ENCODE peak calls at places on chromosomes 13 and 19, in five cellular contexts. I is H1, R is neuronal stem cell, S is IMR-90, Y is H9. J is an unnamed sample.

GRCh38 chr13:80862466-80862865 is 521.5 kb upstream of the SPRY2 start:
- DNase-seq in I (no peak), R (no peak), S (no peak), Y (no peak), J (no peak)

GRCh38 chr13:37947419-37948140 is 78.0 kb upstream of the TRPC4 start:
- DNase-seq in I (no peak), R (no peak), S (no peak), Y (no peak), J (no peak)

GRCh38 chr19:19662866-19663291 is 597 bp downstream of the ATP13A1 start:
- DNase-seq in I (no peak), R (no peak), S (peak; percentile 4), Y (no peak), J (no peak)

GRCh38 chr19:30305346-30306060 is 66.7 kb upstream of the ZNF536 start:
- DNase-seq in I (no peak), R (no peak), S (no peak), Y (no peak), J (no peak)

GRCh38 chr13:27172495-27172842 is 858 bp upstream of the USP12 start:
- DNase-seq in I (no peak), R (no peak), S (peak; percentile 63), Y (no peak), J (peak; percentile 62)

GRCh38 chr19:3494051-3494450 is 6.4 kb downstream of the DOHH start:
- DNase-seq in I (peak; percentile 88), R (no peak), S (no peak), Y (peak; percentile 88), J (no peak)

GRCh38 chr19:55340784-55341147 is 1.1 kb downstream of the KMT5C start:
- DNase-seq in I (no peak), R (no peak), S (no peak), Y (peak; percentile 57), J (peak; percentile 39)

GRCh38 chr19:17719730-17720486 is 628 bp downstream of the MAP1S start:
- DNase-seq in I (no peak), R (no peak), S (no peak), Y (no peak), J (no peak)

GRCh38 chr13:41311607-41312500 is 787 bp downstream of the NAA16 start:
- DNase-seq in I (no peak), R (peak; percentile 17), S (peak; percentile 43), Y (no peak), J (peak; percentile 48)

GRCh38 chr13:30107536-30108136 is 199.7 kb downstream of the KATNAL1 start:
- DNase-seq in I (no peak), R (no peak), S (peak; percentile 84), Y (no peak), J (peak; percentile 99)

GRCh38 chr13:110625771-110626321 is 10.5 kb downstream of the NAXD start:
- DNase-seq in I (no peak), R (no peak), S (no peak), Y (no peak), J (no peak)

GRCh38 chr19:52922841-52923781 is at the start of gene ZNF888:
- DNase-seq in I (peak; percentile 93), R (peak; percentile 72), S (peak; percentile 70), Y (peak; percentile 95), J (peak; percentile 86)

DNA sequence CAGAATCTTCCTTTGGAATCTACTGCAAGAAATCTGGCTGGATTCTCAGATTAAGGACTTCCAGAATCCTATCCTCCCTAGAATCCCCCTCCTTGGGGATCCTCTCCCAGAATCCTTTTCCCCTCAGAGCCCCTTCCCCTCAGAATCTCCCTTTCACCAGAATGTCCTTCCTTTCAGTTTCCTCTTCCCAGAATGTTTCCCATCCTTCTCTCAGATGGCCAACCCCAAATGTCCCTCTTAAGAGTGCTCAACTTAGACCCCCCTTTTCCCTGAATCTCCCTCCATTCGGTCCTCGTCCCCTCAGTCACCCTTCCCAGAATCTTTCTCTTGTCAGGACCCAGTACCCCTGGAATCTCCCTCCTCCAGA is 584 bp upstream of the RPS16 start:
- DNase-seq in I (no peak), R (no peak), S (no peak), Y (no peak), J (no peak)
- H3K18ac ChIP-seq in I (peak overlapping the region; percentile 66), R (no peak overlapping the region), S (peak overlapping the region; percentile 33), Y (no peak overlapping the region), J (no peak overlapping the region)

GRCh38 chr13:76379341-76380105 is 506.7 kb downstream of the KCTD12 start:
- DNase-seq in I (no peak), R (no peak), S (no peak), Y (no peak), J (no peak)
- H3K18ac ChIP-seq in I (no peak overlapping the region), R (no peak overlapping the region), S (no peak overlapping the region), Y (no peak overlapping the region), J (no peak overlapping the region)

DNA sequence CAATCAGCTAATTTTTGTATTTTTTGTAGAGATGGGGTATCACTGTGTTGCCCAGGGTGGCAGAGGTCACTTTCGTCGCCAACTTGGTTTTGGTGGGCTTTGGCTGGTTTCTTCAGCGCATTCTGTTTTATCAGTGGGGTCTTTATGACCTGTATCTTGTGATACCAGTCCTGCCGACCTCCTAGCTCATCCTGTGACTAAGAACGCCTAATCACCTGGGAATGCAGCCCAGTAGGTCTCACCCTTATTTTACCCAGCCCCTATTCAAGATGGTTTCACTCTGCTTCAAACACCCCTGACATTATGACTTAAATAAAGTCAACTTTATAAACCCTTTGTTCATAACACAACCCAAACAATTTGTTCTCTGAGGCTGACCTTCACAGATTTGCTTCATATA is 3.0 kb upstream of the ZNF878 start:
- DNase-seq in I (no peak), R (no peak), S (no peak), Y (no peak), J (peak; percentile 50)
- H3K18ac ChIP-seq in I (no peak overlapping the region), R (no peak overlapping the region), S (no peak overlapping the region), Y (no peak overlapping the region), J (no peak overlapping the region)

GRCh38 chr19:8148088-8148409 is 1.3 kb downstream of the FBN3 start:
- DNase-seq in I (no peak), R (no peak), S (no peak), Y (no peak), J (no peak)
- H3K18ac ChIP-seq in I (peak overlapping the region; percentile 41), R (peak overlapping the region; percentile 96), S (no peak overlapping the region), Y (no peak overlapping the region), J (peak overlapping the region; percentile 4)

GRCh38 chr19:35269425-35270117 is 809 bp downstream of the USF2 start:
- DNase-seq in I (peak; percentile 97), R (peak; percentile 76), S (peak; percentile 75), Y (peak; percentile 93), J (peak; percentile 86)
- H3K18ac ChIP-seq in I (no peak overlapping the region), R (peak overlapping the region; percentile 96), S (no peak overlapping the region), Y (peak overlapping the region; percentile 59), J (peak overlapping the region; percentile 90)

GRCh38 chr13:59446391-59446790 is 717.3 kb downstream of the DIAPH3 start:
- DNase-seq in I (no peak), R (no peak), S (no peak), Y (no peak), J (no peak)
- H3K18ac ChIP-seq in I (no peak overlapping the region), R (no peak overlapping the region), S (no peak overlapping the region), Y (no peak overlapping the region), J (no peak overlapping the region)

DNA sequence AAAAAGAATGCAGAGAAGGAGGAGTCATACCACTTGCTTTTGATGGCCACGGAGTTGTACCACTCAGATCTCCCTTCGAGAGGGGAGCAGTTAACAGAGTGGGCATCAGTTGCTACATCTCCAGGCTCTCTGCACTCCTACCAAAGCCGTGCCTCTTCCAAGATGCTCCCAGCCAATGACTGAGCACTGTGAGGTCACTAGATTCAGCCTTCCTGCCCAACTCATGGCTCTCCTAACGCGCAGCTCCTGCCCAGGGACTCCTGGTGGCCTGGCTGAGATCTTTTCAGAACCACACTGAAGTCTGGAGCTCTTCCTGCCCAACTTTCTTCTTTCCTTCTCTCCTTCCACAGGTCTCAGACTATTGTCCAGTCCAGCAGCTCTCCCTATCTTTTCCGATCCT is 66.7 kb downstream of the LHFPL6 start:
- DNase-seq in I (no peak), R (no peak), S (no peak), Y (no peak), J (no peak)
- H3K18ac ChIP-seq in I (no peak overlapping the region), R (peak overlapping the region; percentile 20), S (no peak overlapping the region), Y (no peak overlapping the region), J (peak overlapping the region; percentile 86)

GRCh38 chr19:49243129-49243528 is 81.9 kb downstream of the SLC6A16 start:
- DNase-seq in I (no peak), R (no peak), S (no peak), Y (no peak), J (no peak)
- H3K18ac ChIP-seq in I (no peak overlapping the region), R (no peak overlapping the region), S (no peak overlapping the region), Y (no peak overlapping the region), J (no peak overlapping the region)

GRCh38 chr13:58843071-58843470 is 1211.5 kb downstream of the PCDH17 start:
- DNase-seq in I (no peak), R (no peak), S (no peak), Y (no peak), J (no peak)
- H3K18ac ChIP-seq in I (no peak overlapping the region), R (no peak overlapping the region), S (no peak overlapping the region), Y (no peak overlapping the region), J (no peak overlapping the region)

DNA sequence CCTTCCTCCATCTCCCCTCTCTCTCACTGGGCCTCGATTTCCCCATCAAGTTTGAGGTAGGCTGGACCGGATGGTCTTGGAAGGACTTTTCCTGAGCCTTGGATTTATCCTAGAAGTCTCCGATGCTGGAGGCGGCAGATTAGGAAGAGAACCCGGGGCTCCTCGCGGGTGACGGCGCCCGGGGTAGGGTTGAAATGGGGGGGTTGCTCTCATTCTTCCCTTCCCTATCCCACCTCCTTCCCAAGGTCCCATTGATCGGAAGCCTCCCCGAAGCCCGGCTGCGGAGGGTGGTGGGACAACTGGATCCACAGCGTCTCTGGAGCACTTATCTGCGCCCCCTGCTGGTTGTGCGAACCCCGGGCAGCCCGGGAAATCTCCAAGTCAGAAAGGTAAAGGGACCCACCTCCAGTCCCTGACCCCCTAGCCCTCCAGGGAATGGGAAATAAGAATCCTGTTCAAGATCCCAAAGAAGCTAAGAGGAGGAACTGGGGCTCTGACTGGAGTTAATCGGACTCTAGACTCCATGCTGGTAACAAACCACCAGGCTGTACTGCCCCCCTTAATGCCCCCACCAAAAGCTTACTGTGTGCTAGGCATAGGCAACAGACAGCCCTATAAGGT is 812 bp downstream of the QPCTL start:
- DNase-seq in I (peak; percentile 94), R (no peak), S (peak; percentile 57), Y (peak; percentile 83), J (peak; percentile 86)
- H3K18ac ChIP-seq in I (no peak overlapping the region), R (peak overlapping the region; percentile 72), S (no peak overlapping the region), Y (no peak overlapping the region), J (no peak overlapping the region)

J was measured in trophoblast cell.